ENCODE peak calls at places on chromosome 12, in six cellular contexts. C is progenitor cell of endocrine pancreas; B is T-helper 17 cell; Y is activated effector memory CD4-positive, alpha-beta T cell treated with Interleukin-2 at 50 U/mL for 16 hours; E is stimulated activated CD4-positive, alpha-beta T cell treated with anti-CD3 and anti-CD28 coated beads, Interleukin-12 subunit alpha, Interleukin-12 subunit beta, amount 100 ng/mL, for 4 hours; L is GM12891. P is an unnamed sample.

GRCh38 chr12:31280183-31280582 is 45.8 kb downstream of the SINHCAF start:
- DNase-seq in C (no peak), B (no peak), Y (no peak), E (no peak), L (no peak), P (no peak)

GRCh38 chr12:52784909-52785308 is 7.8 kb upstream of the KRT76 start:
- DNase-seq in C (no peak), B (no peak), Y (no peak), E (no peak), L (no peak), P (no peak)

GRCh38 chr12:115481141-115481540 is 796.4 kb downstream of the MED13L start:
- DNase-seq in C (no peak), B (no peak), Y (no peak), E (no peak), L (no peak), P (no peak)

GRCh38 chr12:79086546-79086945 is 222.0 kb downstream of the SYT1 start:
- DNase-seq in C (no peak), B (no peak), Y (no peak), E (no peak), L (no peak), P (no peak)

GRCh38 chr12:123387508-123388217 is 3.7 kb downstream of the KMT5A start:
- DNase-seq in C (no peak), B (no peak), Y (no peak), E (no peak), L (no peak), P (no peak)

GRCh38 chr12:59030415-59030814 is 110.1 kb upstream of the LRIG3 start:
- DNase-seq in C (no peak), B (no peak), Y (no peak), E (no peak), L (no peak), P (no peak)

GRCh38 chr12:6340745-6341438 is 984 bp downstream of the TNFRSF1A start:
- DNase-seq in C (no peak), B (no peak), Y (no peak), E (no peak), L (no peak), P (no peak)

GRCh38 chr12:123356159-123356670 is 8.4 kb downstream of the SBNO1 start:
- DNase-seq in C (no peak), B (no peak), Y (no peak), E (no peak), L (no peak), P (no peak)

GRCh38 chr12:75592638-75593335 is 81.4 kb upstream of the KRR1 start:
- DNase-seq in C (no peak), B (no peak), Y (no peak), E (no peak), L (no peak), P (no peak)

GRCh38 chr12:53090559-53090958 is 6.9 kb upstream of the IGFBP6 start:
- DNase-seq in C (no peak), B (no peak), Y (no peak), E (no peak), L (no peak), P (no peak)

GRCh38 chr12:107761502-107761904 is 566 bp upstream of the PRDM4 start:
- DNase-seq in C (no peak), B (no peak), Y (no peak), E (no peak), L (no peak), P (no peak)

GRCh38 chr12:57229041-57229633 is 374 bp upstream of the SHMT2 start:
- DNase-seq in C (no peak), B (no peak), Y (no peak), E (no peak), L (no peak), P (no peak)

GRCh38 chr12:47820631-47821345 is 1.1 kb upstream of the HDAC7 start:
- DNase-seq in C (peak), B (no peak), Y (no peak), E (no peak), L (no peak), P (peak)

GRCh38 chr12:19971396-19971802 is 396.9 kb upstream of the PDE3A start:
- DNase-seq in C (peak), B (no peak), Y (no peak), E (no peak), L (no peak), P (no peak)

GRCh38 chr12:107775093-107775721 is 703 bp downstream of the ASCL4 start:
- DNase-seq in C (peak), B (no peak), Y (no peak), E (no peak), L (peak), P (peak)

GRCh38 chr12:19965196-19966038 is 402.9 kb upstream of the PDE3A start:
- DNase-seq in C (no peak), B (no peak), Y (no peak), E (no peak), L (no peak), P (no peak)

GRCh38 chr12:15045451-15045850 is 72.6 kb downstream of the PDE6H start:
- DNase-seq in C (no peak), B (no peak), Y (no peak), E (no peak), L (no peak), P (no peak)

GRCh38 chr12:23753627-23754358 is 195.7 kb downstream of the SOX5 start:
- DNase-seq in C (no peak), B (no peak), Y (no peak), E (no peak), L (no peak), P (no peak)

GRCh38 chr12:121295123-121295745 is 1.3 kb downstream of the CAMKK2 start:
- DNase-seq in C (no peak), B (no peak), Y (no peak), E (no peak), L (no peak), P (no peak)

GRCh38 chr12:57237952-57238853 is 8.7 kb downstream of the SHMT2 start:
- DNase-seq in C (no peak), B (no peak), Y (no peak), E (no peak), L (no peak), P (no peak)

GRCh38 chr12:75650989-75651695 is 139.7 kb upstream of the KRR1 start:
- DNase-seq in C (no peak), B (no peak), Y (no peak), E (no peak), L (no peak), P (no peak)

GRCh38 chr12:76755829-76756379 is 8.0 kb upstream of the ZDHHC17 start:
- DNase-seq in C (no peak), B (no peak), Y (no peak), E (no peak), L (no peak), P (no peak)

GRCh38 chr12:60014441-60014840 is 418.6 kb downstream of the SLC16A7 start:
- DNase-seq in C (no peak), B (no peak), Y (no peak), E (no peak), L (no peak), P (no peak)